ENCODE peak calls at places on chromosomes 1 and 21, in ten cellular contexts. B is fibroblast of the conjunctiva; O is mammary epithelial cell; L is G401; T is mesenchymal stem cell; P is T follicular helper cell; J is lower leg skin; V is HepG2; U is stimulated activated CD4-positive, alpha-beta T cell treated with anti-CD3 and anti-CD28 coated beads, TNF-alpha, amount 100 ng/mL, for 24 hours; G is AG08396. S is an unnamed sample.

GRCh38 chr1:19209439-19209989 is 552 bp downstream of the UBR4 start:
- DNase-seq in B (peak), O (peak), L (peak), T (peak), P (no peak), J (peak), V (peak), U (peak), G (peak), S (no peak)

GRCh38 chr1:77031101-77031662 is 163.9 kb downstream of the ST6GALNAC5 start:
- DNase-seq in B (peak), O (peak), L (no peak), T (peak), P (no peak), J (no peak), V (no peak), U (no peak), G (peak), S (no peak)

GRCh38 chr21:46066843-46067331 is 31.0 kb upstream of the COL6A2 start:
- DNase-seq in B (peak), O (no peak), L (no peak), T (no peak), P (no peak), J (peak), V (no peak), U (no peak), G (peak), S (peak)

GRCh38 chr21:34351786-34352241 is 12.0 kb upstream of the KCNE2 start:
- DNase-seq in B (no peak), O (no peak), L (peak), T (peak), P (no peak), J (no peak), V (peak), U (no peak), G (peak), S (no peak)

GRCh38 chr1:40806724-40807675 is 23.4 kb downstream of the KCNQ4 start:
- DNase-seq in B (no peak), O (no peak), L (no peak), T (no peak), P (no peak), J (no peak), V (no peak), U (no peak), G (no peak), S (no peak)

GRCh38 chr1:220824031-220824989 is 37.6 kb downstream of the MTARC1 start:
- DNase-seq in B (no peak), O (no peak), L (no peak), T (peak), P (no peak), J (no peak), V (peak), U (no peak), G (no peak), S (no peak)

GRCh38 chr1:108192581-108192980 is 7.6 kb downstream of the SLC25A24 start:
- DNase-seq in B (no peak), O (no peak), L (no peak), T (no peak), P (no peak), J (no peak), V (no peak), U (no peak), G (no peak), S (no peak)

GRCh38 chr1:223349241-223349640 is 14.7 kb downstream of the SUSD4 start:
- DNase-seq in B (no peak), O (no peak), L (no peak), T (no peak), P (no peak), J (peak), V (no peak), U (no peak), G (no peak), S (no peak)

GRCh38 chr1:93681095-93681548 is 515 bp downstream of the BCAR3 start:
- DNase-seq in B (no peak), O (no peak), L (no peak), T (peak), P (no peak), J (peak), V (no peak), U (no peak), G (peak), S (peak)

GRCh38 chr1:59574085-59574484 is 240.7 kb upstream of the HOOK1 start:
- DNase-seq in B (peak), O (peak), L (no peak), T (no peak), P (no peak), J (no peak), V (no peak), U (no peak), G (peak), S (no peak)

GRCh38 chr1:164380893-164381292 is 178.1 kb upstream of the PBX1 start:
- DNase-seq in B (peak), O (no peak), L (no peak), T (no peak), P (no peak), J (no peak), V (no peak), U (no peak), G (peak), S (no peak)

GRCh38 chr1:58620926-58621325 is 43.9 kb upstream of the TACSTD2 start:
- DNase-seq in B (no peak), O (peak), L (no peak), T (no peak), P (no peak), J (no peak), V (no peak), U (no peak), G (no peak), S (no peak)

GRCh38 chr1:30575066-30575465 is 148.3 kb downstream of the MATN1 start:
- DNase-seq in B (no peak), O (peak), L (no peak), T (no peak), P (no peak), J (no peak), V (no peak), U (no peak), G (no peak), S (no peak)

GRCh38 chr1:18300376-18300775 is 180.4 kb upstream of the KLHDC7A start:
- DNase-seq in B (no peak), O (no peak), L (no peak), T (no peak), P (no peak), J (no peak), V (no peak), U (no peak), G (no peak), S (no peak)

GRCh38 chr1:68378296-68379084 is 71.3 kb downstream of the RPE65 start:
- DNase-seq in B (no peak), O (peak), L (no peak), T (peak), P (no peak), J (no peak), V (no peak), U (no peak), G (peak), S (no peak)